ENCODE peak calls at places on chromosomes 4 and X, in seven cellular contexts. Q, P, O, G, F, D and Y are unnamed samples.

GRCh38 chr4:12545845-12546244 is 938.3 kb downstream of the RAB28 start:
- DNase-seq in Q (no peak), P (no peak), O (no peak), G (no peak), F (no peak), D (no peak), Y (no peak)

GRCh38 chr4:57442834-57443291 is 332.7 kb upstream of the IGFBP7 start:
- DNase-seq in Q (no peak), P (peak; percentile 52), O (peak; percentile 64), G (no peak), F (peak; percentile 29), D (peak; percentile 28), Y (peak; percentile 47)

GRCh38 chrX:147405764-147406163 is 506.0 kb upstream of the FMR1 start:
- DNase-seq in Q (no peak), P (no peak), O (no peak), G (no peak), F (no peak), D (no peak), Y (no peak)

GRCh38 chr4:56575820-56576429 is 70.3 kb downstream of the ARL9 start:
- DNase-seq in Q (no peak), P (peak; percentile 66), O (peak; percentile 53), G (no peak), F (peak; percentile 40), D (no peak), Y (no peak)

GRCh38 chrX:51421972-51422371 is 74.4 kb downstream of the NUDT11 start:
- DNase-seq in Q (no peak), P (no peak), O (no peak), G (no peak), F (no peak), D (no peak), Y (no peak)

GRCh38 chr4:68249434-68249833 is 3.9 kb upstream of the TMPRSS11B start:
- DNase-seq in Q (no peak), P (no peak), O (peak; percentile 87), G (no peak), F (no peak), D (no peak), Y (no peak)

GRCh38 chr4:100362363-100362762 is 155.5 kb downstream of the EMCN start:
- DNase-seq in Q (no peak), P (peak; percentile 39), O (peak; percentile 20), G (no peak), F (peak; percentile 35), D (no peak), Y (no peak)

GRCh38 chr4:142379277-142380051 is 466.6 kb downstream of the INPP4B start:
- DNase-seq in Q (no peak), P (peak; percentile 87), O (peak; percentile 77), G (no peak), F (peak; percentile 96), D (no peak), Y (no peak)

GRCh38 chrX:150199803-150200202 is 163.3 kb upstream of the MAMLD1 start:
- DNase-seq in Q (no peak), P (no peak), O (no peak), G (no peak), F (no peak), D (no peak), Y (no peak)

GRCh38 chrX:87403551-87403950 is 114.1 kb upstream of the KLHL4 start:
- DNase-seq in Q (no peak), P (no peak), O (no peak), G (no peak), F (no peak), D (no peak), Y (no peak)

GRCh38 chr4:187478292-187479205 is 517.0 kb upstream of the ZFP42 start:
- DNase-seq in Q (no peak), P (peak; percentile 51), O (peak; percentile 61), G (no peak), F (peak; percentile 86), D (no peak), Y (no peak)

GRCh38 chr4:183797445-183798248 is 107.5 kb upstream of the STOX2 start:
- DNase-seq in Q (no peak), P (peak; percentile 34), O (peak; percentile 43), G (peak; percentile 22), F (peak; percentile 15), D (peak; percentile 30), Y (peak; percentile 27)

GRCh38 chr4:145098675-145099037 is 545 bp downstream of the ABCE1 start:
- DNase-seq in Q (peak; percentile 18), P (peak; percentile 86), O (peak; percentile 78), G (no peak), F (peak; percentile 76), D (peak; percentile 62), Y (peak; percentile 36)

GRCh38 chrX:17278961-17279360 is 96.0 kb upstream of the NHS start:
- DNase-seq in Q (no peak), P (no peak), O (no peak), G (no peak), F (no peak), D (no peak), Y (no peak)

GRCh38 chr4:7876096-7876993 is 63.3 kb downstream of the AFAP1 start:
- DNase-seq in Q (peak; percentile 31), P (peak; percentile 76), O (no peak), G (no peak), F (peak; percentile 80), D (peak; percentile 52), Y (no peak)

GRCh38 chr4:2303686-2304320 is 41.9 kb upstream of the MXD4 start:
- DNase-seq in Q (no peak), P (no peak), O (no peak), G (no peak), F (no peak), D (no peak), Y (no peak)

GRCh38 chrX:31546130-31546529 is 474.3 kb upstream of the FTHL17 start:
- DNase-seq in Q (no peak), P (peak; percentile 89), O (peak; percentile 84), G (no peak), F (peak; percentile 91), D (no peak), Y (no peak)

GRCh38 chr4:142846729-142847606 is 867 bp upstream of the INPP4B start:
- DNase-seq in Q (peak; percentile 58), P (peak; percentile 39), O (peak; percentile 76), G (peak; percentile 20), F (peak; percentile 40), D (peak; percentile 77), Y (peak; percentile 3)

GRCh38 chr4:136743238-136743637 is 789.1 kb downstream of the PCDH18 start:
- DNase-seq in Q (no peak), P (no peak), O (no peak), G (no peak), F (no peak), D (no peak), Y (no peak)

GRCh38 chrX:68292471-68292870 is 140.8 kb downstream of the OPHN1 start:
- DNase-seq in Q (no peak), P (peak; percentile 70), O (peak; percentile 81), G (no peak), F (peak; percentile 25), D (no peak), Y (no peak)

GRCh38 chrX:70485466-70485865 is 40.8 kb downstream of the DLG3 start:
- DNase-seq in Q (no peak), P (no peak), O (peak; percentile 48), G (no peak), F (no peak), D (no peak), Y (peak; percentile 39)

GRCh38 chr4:122622400-122622799 is 1.5 kb upstream of the IL21 start:
- DNase-seq in Q (no peak), P (no peak), O (no peak), G (no peak), F (no peak), D (no peak), Y (no peak)

GRCh38 chr4:183130328-183131155 is 31.5 kb downstream of the WWC2 start:
- DNase-seq in Q (no peak), P (peak; percentile 50), O (peak; percentile 68), G (no peak), F (peak; percentile 77), D (no peak), Y (no peak)

GRCh38 chrX:5971300-5971699 is 257.4 kb downstream of the NLGN4X start:
- DNase-seq in Q (no peak), P (no peak), O (peak; percentile 28), G (no peak), F (peak; percentile 65), D (no peak), Y (no peak)

GRCh38 chr4:125649452-125649851 is 334.7 kb downstream of the FAT4 start:
- DNase-seq in Q (no peak), P (no peak), O (no peak), G (no peak), F (no peak), D (no peak), Y (no peak)

GRCh38 chrX:2324116-2324515 is 176.7 kb downstream of the DHRSX start:
- DNase-seq in Q (no peak), P (no peak), O (no peak), G (no peak), F (no peak), D (no peak), Y (no peak)

GRCh38 chr4:159593651-159594050 is 490.8 kb downstream of the RAPGEF2 start:
- DNase-seq in Q (no peak), P (no peak), O (no peak), G (no peak), F (no peak), D (no peak), Y (no peak)

GRCh38 chr4:183409956-183410355 is 34.5 kb upstream of the CDKN2AIP start:
- DNase-seq in Q (no peak), P (no peak), O (no peak), G (no peak), F (no peak), D (no peak), Y (no peak)

GRCh38 chr4:165905405-165906027 is 32.5 kb downstream of the TLL1 start:
- DNase-seq in Q (no peak), P (no peak), O (peak; percentile 56), G (no peak), F (peak; percentile 1), D (no peak), Y (no peak)

GRCh38 chr4:112099701-112100289 is 45.5 kb upstream of the FAM241A start:
- DNase-seq in Q (no peak), P (peak; percentile 73), O (peak; percentile 67), G (peak; percentile 21), F (peak; percentile 50), D (no peak), Y (peak; percentile 2)

GRCh38 chr4:81838586-81838985 is 366.9 kb upstream of the RASGEF1B start:
- DNase-seq in Q (no peak), P (no peak), O (no peak), G (no peak), F (no peak), D (no peak), Y (no peak)